ENCODE peak calls at places on chromosomes 4 and X, in seven cellular contexts. V is AG10803; N is endothelial cell; S is NCI-H1092; D is CD4-positive, alpha-beta T cell; P is retina; Q is NCI-H2029. R is an unnamed sample.

GRCh38 chrX:1246816-1247215 is 21.8 kb upstream of the CSF2RA start:
- DNase-seq in Q (no peak), D (peak), S (peak), V (peak), P (peak), N (peak), R (no peak)

GRCh38 chrX:74925210-74926088 is at the start of gene NEXMIF:
- DNase-seq in D (peak), Q (peak), S (peak), N (peak), V (peak), P (no peak), R (peak)

GRCh38 chr4:4428966-4429875 is 42.3 kb downstream of the NSG1 start:
- DNase-seq in D (no peak), P (no peak), V (no peak), S (no peak), N (no peak), Q (no peak), R (no peak)

GRCh38 chr4:105896984-105897760 is 1.9 kb downstream of the NPNT start:
- DNase-seq in P (no peak), V (no peak), N (no peak), D (no peak), Q (no peak), S (no peak), R (no peak)

GRCh38 chr4:61202638-61203495 is 2.7 kb downstream of the ADGRL3 start:
- DNase-seq in Q (peak), P (peak), S (peak), V (no peak), N (peak), D (no peak), R (no peak)

GRCh38 chr4:118969359-118969758 is 80.7 kb downstream of the SYNPO2 start:
- DNase-seq in S (peak), V (peak), D (no peak), N (peak), Q (peak), P (no peak), R (peak)

GRCh38 chr4:105548483-105548882 is 3.9 kb upstream of the ARHGEF38 start:
- DNase-seq in P (no peak), Q (no peak), D (no peak), S (no peak), V (no peak), N (no peak), R (no peak)

GRCh38 chrX:100085851-100086250 is 324.2 kb downstream of the PCDH19 start:
- DNase-seq in V (peak), S (no peak), P (no peak), Q (no peak), D (no peak), N (no peak), R (no peak)

GRCh38 chrX:90040807-90041206 is 119.1 kb downstream of the TGIF2LX start:
- DNase-seq in P (no peak), D (no peak), N (no peak), S (no peak), V (no peak), Q (no peak), R (no peak)

R was measured in NCI-H1436.